ENCODE peak calls at places on chromosomes 4 and X, in four cellular contexts. U, J, X and M are unnamed samples.

GRCh38 chr4:121484633-121485032 is 103.8 kb upstream of the QRFPR start:
- DNase-seq in U (peak; percentile 63), J (peak; percentile 38), X (peak; percentile 59), M (no peak)

GRCh38 chr4:52604215-52604614 is 54.9 kb downstream of the USP46 start:
- DNase-seq in U (no peak), J (no peak), X (no peak), M (no peak)

GRCh38 chr4:120299631-120300030 is 233.0 kb upstream of the MAD2L1 start:
- DNase-seq in U (no peak), J (no peak), X (no peak), M (no peak)

GRCh38 chrX:14354541-14354940 is 174.8 kb upstream of the GLRA2 start:
- DNase-seq in U (peak; percentile 7), J (no peak), X (peak; percentile 49), M (no peak)

GRCh38 chrX:68411729-68412128 is 21.6 kb downstream of the OPHN1 start:
- DNase-seq in U (no peak), J (no peak), X (no peak), M (no peak)

GRCh38 chr4:79472693-79473552 is 64.9 kb upstream of the GK2 start:
- DNase-seq in U (no peak), J (no peak), X (no peak), M (no peak)

GRCh38 chrX:12984629-12985303 is 9.9 kb downstream of the TMSB4X start:
- DNase-seq in U (peak; percentile 97), J (peak; percentile 76), X (peak; percentile 79), M (no peak)

GRCh38 chr4:163762756-163763155 is 268.3 kb downstream of the TMA16 start:
- DNase-seq in U (no peak), J (no peak), X (no peak), M (no peak)

GRCh38 chrX:21490341-21490740 is 116.1 kb downstream of the CNKSR2 start:
- DNase-seq in U (no peak), J (no peak), X (no peak), M (no peak)

GRCh38 chrX:129654652-129655546 is at the start of gene APLN:
- DNase-seq in U (no peak), J (no peak), X (peak; percentile 68), M (peak; percentile 15)